ENCODE peak calls at places on chromosome 5, in four cellular contexts. H is uterus, D is fibroblast of lung, B is keratinocyte. L is an unnamed sample.

GRCh38 chr5:168624850-168625357 is 45.7 kb upstream of the PANK3 start:
- DNase-seq in B (no peak), D (no peak), H (no peak), L (no peak)

GRCh38 chr5:35478856-35479682 is 138.6 kb upstream of the SPEF2 start:
- DNase-seq in H (no peak), D (peak; percentile 59), B (no peak), L (no peak)

GRCh38 chr5:59079622-59080620 is 497.0 kb downstream of the RAB3C start:
- DNase-seq in D (peak; percentile 93), H (peak; percentile 15), B (peak; percentile 78), L (peak; percentile 96)

GRCh38 chr5:179974281-179974945 is 66.7 kb upstream of the TBC1D9B start:
- DNase-seq in D (no peak), B (no peak), H (no peak), L (no peak)

GRCh38 chr5:485943-486491 is 38.2 kb downstream of the SLC9A3 start:
- DNase-seq in D (no peak), B (no peak), H (no peak), L (no peak)

GRCh38 chr5:130282044-130282443 is 377.8 kb downstream of the CHSY3 start:
- DNase-seq in B (no peak), H (no peak), D (peak; percentile 84), L (no peak)

GRCh38 chr5:172956936-172957335 is 2.3 kb upstream of the RPL26L1 start:
- DNase-seq in D (no peak), H (no peak), B (no peak), L (no peak)

GRCh38 chr5:179264053-179264540 is 81.2 kb downstream of the ADAMTS2 start:
- DNase-seq in B (no peak), H (peak; percentile 18), D (no peak), L (no peak)

GRCh38 chr5:83035373-83036170 is 41.6 kb downstream of the TMEM167A start:
- DNase-seq in B (no peak), H (no peak), D (no peak), L (no peak)

GRCh38 chr5:71862661-71863060 is 143.6 kb downstream of the CARTPT start:
- DNase-seq in B (no peak), H (no peak), D (no peak), L (no peak)

GRCh38 chr5:161027763-161028162 is 175.8 kb upstream of the ATP10B start:
- DNase-seq in B (no peak), D (no peak), H (no peak), L (no peak)

GRCh38 chr5:145347026-145347616 is 488.0 kb downstream of the PRELID2 start:
- DNase-seq in D (peak; percentile 59), H (no peak), B (no peak), L (no peak)

GRCh38 chr5:132459983-132460834 is 30.4 kb downstream of the IRF1 start:
- DNase-seq in B (no peak), D (no peak), H (no peak), L (no peak)

GRCh38 chr5:31408814-31409213 is 123.1 kb downstream of the DROSHA start:
- DNase-seq in B (peak; percentile 96), D (peak; percentile 85), H (no peak), L (peak; percentile 58)

GRCh38 chr5:112548246-112548982 is 129.3 kb upstream of the EPB41L4A start:
- DNase-seq in H (no peak), B (no peak), D (peak; percentile 96), L (peak; percentile 45)

GRCh38 chr5:137395011-137395755 is 103.9 kb downstream of the SPOCK1 start:
- DNase-seq in H (no peak), D (peak; percentile 80), B (no peak), L (no peak)

GRCh38 chr5:172407861-172408260 is 46.5 kb downstream of the SH3PXD2B start:
- DNase-seq in H (peak; percentile 81), D (peak; percentile 89), B (no peak), L (no peak)

GRCh38 chr5:109224276-109224675 is 185.5 kb downstream of the PJA2 start:
- DNase-seq in D (no peak), B (no peak), H (no peak), L (no peak)

GRCh38 chr5:90843443-90843842 is 284.8 kb downstream of the ADGRV1 start:
- DNase-seq in B (no peak), D (peak; percentile 6), H (no peak), L (no peak)

GRCh38 chr5:115417076-115417475 is 120.6 kb upstream of the CCDC112 start:
- DNase-seq in B (no peak), D (no peak), H (no peak), L (no peak)

GRCh38 chr5:74629326-74629725 is 11.2 kb downstream of the ENC1 start:
- DNase-seq in H (no peak), D (no peak), B (no peak), L (no peak)

GRCh38 chr5:105745111-105745510 is 1925.6 kb downstream of the EFNA5 start:
- DNase-seq in B (no peak), D (no peak), H (no peak), L (no peak)

GRCh38 chr5:142360607-142361120 is 35.8 kb upstream of the SPRY4 start:
- DNase-seq in D (peak; percentile 75), B (no peak), H (no peak), L (no peak)

GRCh38 chr5:142364251-142365145 is 39.7 kb upstream of the SPRY4 start:
- DNase-seq in D (no peak), B (peak; percentile 45), H (peak; percentile 55), L (no peak)

GRCh38 chr5:142360051-142360498 is 35.3 kb upstream of the SPRY4 start:
- DNase-seq in H (no peak), D (no peak), B (no peak), L (no peak)

GRCh38 chr5:142366007-142366406 is 41.2 kb upstream of the SPRY4 start:
- DNase-seq in D (no peak), B (no peak), H (no peak), L (no peak)

GRCh38 chr5:142363619-142363963 is 38.8 kb upstream of the SPRY4 start:
- DNase-seq in B (no peak), H (no peak), D (no peak), L (no peak)
- H3K4me3 ChIP-seq in B (peak overlapping the region; percentile 9), H (no peak overlapping the region), D (no peak overlapping the region), L (no peak overlapping the region)

DNA sequence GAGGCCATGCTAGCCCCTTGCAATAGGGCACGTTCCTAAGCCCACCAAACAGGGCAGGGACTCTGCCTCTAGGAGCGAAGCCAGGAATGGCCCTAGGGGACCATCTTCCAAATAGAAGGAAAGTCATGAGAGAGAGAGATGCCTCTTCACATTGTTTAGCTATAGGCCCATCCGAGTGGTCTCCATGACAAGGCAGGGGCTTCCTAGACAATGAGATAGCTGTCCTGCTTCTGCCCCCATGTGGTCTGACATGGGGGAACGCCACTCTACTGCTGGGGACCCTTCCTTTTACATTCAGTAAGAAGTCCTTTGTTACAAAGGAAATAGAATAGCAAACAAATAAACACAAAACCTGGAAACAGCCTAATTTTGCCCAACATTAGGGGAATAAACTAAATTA is 17.9 kb upstream of the KIF4B start:
- DNase-seq in H (no peak), B (no peak), D (no peak), L (no peak)
- TF ChIP-seq CTCF in H (no peak), B (no peak), D (no peak), L (no peak)

GRCh38 chr5:68187268-68188055 is 28.1 kb upstream of the PIK3R1 start:
- DNase-seq in H (peak; percentile 51), B (no peak), D (peak; percentile 76), L (no peak)
- H3K4me3 ChIP-seq in H (peak overlapping the region; percentile 26), B (no peak overlapping the region), D (no peak overlapping the region), L (no peak overlapping the region)

DNA sequence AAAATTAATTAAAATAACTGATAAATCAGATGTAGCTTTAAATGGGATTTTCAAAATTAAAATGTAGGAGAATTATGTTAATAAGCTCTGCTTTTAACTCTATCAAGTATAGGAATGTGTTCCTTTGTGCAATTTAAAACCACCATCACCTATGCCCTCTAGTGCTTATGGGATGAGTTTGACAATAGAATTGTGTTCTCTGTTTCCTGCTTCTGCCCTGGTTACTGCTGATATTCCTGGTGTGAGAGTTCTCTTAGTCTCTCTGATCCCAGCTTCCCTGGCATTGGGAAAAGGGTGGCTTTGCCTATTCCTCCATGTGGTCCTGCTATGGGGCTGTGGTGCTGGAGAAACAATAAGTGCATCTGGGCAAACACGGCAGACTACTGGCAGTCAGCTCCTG is 8.1 kb downstream of the LRRTM2 start:
- DNase-seq in B (no peak), H (no peak), D (no peak), L (no peak)
- TF ChIP-seq CTCF in B (no peak), H (no peak), D (no peak), L (no peak)

GRCh38 chr5:139848508-139849100 is 53.0 kb downstream of the PSD2 start:
- DNase-seq in B (no peak), H (peak; percentile 21), D (no peak), L (no peak)
- H3K4me3 ChIP-seq in B (no peak overlapping the region), H (peak overlapping the region; percentile 67), D (no peak overlapping the region), L (peak overlapping the region; percentile 47)

DNA sequence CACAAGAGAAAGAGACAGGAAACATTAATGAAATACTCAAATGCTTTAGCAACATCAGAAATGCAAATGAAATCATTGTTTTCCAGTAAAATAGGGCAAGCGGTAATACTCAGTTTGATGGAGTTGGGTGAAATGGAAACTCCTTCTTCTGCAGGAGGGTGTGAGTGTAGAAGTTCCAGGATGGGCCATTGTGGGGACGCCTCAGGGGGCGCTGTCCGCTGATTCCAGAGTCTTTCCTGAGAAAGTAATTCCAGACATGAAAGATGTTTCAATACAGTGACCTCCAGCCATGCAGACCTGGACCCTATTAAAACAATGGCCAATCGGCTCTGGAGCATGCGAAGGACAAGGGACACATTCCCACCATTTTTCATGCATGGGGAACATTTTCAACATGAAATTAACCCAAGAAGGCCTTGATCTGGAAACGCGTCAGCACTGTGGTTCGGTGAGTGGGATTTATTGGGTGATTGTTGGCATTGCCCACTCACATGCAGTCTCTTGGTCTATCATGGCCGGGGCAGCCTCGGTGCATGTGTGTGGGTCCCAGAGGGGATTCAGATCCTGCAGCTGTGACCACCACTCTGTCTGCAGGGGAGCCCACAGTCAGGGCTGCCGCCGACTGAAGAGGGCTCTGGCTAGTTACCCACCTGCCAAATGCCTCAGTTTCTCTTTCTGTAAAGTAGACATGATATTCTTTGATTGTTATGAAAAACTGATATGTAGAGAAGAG is 132.6 kb upstream of the IRX4 start:
- DNase-seq in H (no peak), B (no peak), D (no peak), L (no peak)
- TF ChIP-seq CTCF in H (no peak), B (no peak), D (no peak), L (no peak)

GRCh38 chr5:174411513-174411819 is 312.9 kb upstream of the MSX2 start:
- DNase-seq in B (no peak), H (no peak), D (no peak), L (no peak)
- H3K4me3 ChIP-seq in B (no peak overlapping the region), H (no peak overlapping the region), D (no peak overlapping the region), L (no peak overlapping the region)

GRCh38 chr5:150851039-150851438 is 4.7 kb downstream of the IRGM start:
- DNase-seq in B (no peak), D (no peak), H (no peak), L (no peak)

GRCh38 chr5:150846651-150847333 is 471 bp downstream of the IRGM start:
- DNase-seq in B (peak; percentile 17), D (peak; percentile 86), H (peak; percentile 63), L (peak; percentile 52)

GRCh38 chr5:150848271-150848670 is 1.9 kb downstream of the IRGM start:
- DNase-seq in H (no peak), B (no peak), D (peak; percentile 57), L (no peak)

DNA sequence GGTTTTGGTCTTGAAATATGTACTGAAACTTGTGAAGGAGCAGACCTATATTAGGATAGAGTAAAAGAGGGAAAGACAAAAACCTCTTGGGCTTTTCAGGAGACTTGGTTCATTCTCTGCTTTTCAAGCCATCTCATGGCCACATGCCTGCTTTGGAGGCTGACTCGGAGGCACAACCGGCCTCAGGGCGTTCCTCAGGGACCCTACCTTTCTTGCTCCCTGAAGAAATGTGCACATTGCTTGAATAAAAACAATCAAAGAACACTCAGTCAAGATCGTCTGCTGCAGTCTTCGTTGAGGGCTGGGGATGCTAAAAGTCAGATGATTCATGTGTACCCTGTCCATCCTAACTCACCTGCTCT is 994 bp downstream of the IRGM start:
- DNase-seq in D (no peak), H (no peak), B (no peak), L (no peak)
- TF ChIP-seq CTCF in D (no peak), H (no peak), B (no peak), L (no peak)

L was measured in AG04449.